ENCODE peak calls at places on chromosomes 4 and X, in seven cellular contexts. One of them, this sample, is unnamed.

GRCh38 chrX:150486011-150486410 is 82.4 kb upstream of the MTM1 start:
- DNase-seq in NCI-H1694: peak; percentile 36
- DNase-seq in choroid plexus epithelial cell: peak; percentile 74
- DNase-seq in brain microvascular endothelial cell: peak; percentile 44
- DNase-seq in left ventricle myocardium superior: peak; percentile 46
- DNase-seq in NCI-H1092 treated with DMSO at 0.1 percent for 48 hours: peak; percentile 27
- DNase-seq in natural killer cell: no peak
- DNase-seq in this sample: peak; percentile 17

GRCh38 chrX:103608305-103608963 is 671 bp downstream of the TCEAL3 start:
- DNase-seq in NCI-H1694: no peak
- DNase-seq in choroid plexus epithelial cell: no peak
- DNase-seq in brain microvascular endothelial cell: no peak
- DNase-seq in left ventricle myocardium superior: peak; percentile 37
- DNase-seq in NCI-H1092 treated with DMSO at 0.1 percent for 48 hours: peak; percentile 35
- DNase-seq in natural killer cell: peak; percentile 14
- DNase-seq in this sample: no peak

GRCh38 chr4:38180456-38180855 is 220.3 kb downstream of the PTTG2 start:
- DNase-seq in NCI-H1694: no peak
- DNase-seq in choroid plexus epithelial cell: peak; percentile 22
- DNase-seq in brain microvascular endothelial cell: no peak
- DNase-seq in left ventricle myocardium superior: no peak
- DNase-seq in NCI-H1092 treated with DMSO at 0.1 percent for 48 hours: no peak
- DNase-seq in natural killer cell: no peak
- DNase-seq in this sample: no peak

GRCh38 chr4:15506464-15506863 is 36.8 kb downstream of the CC2D2A start:
- DNase-seq in NCI-H1694: no peak
- DNase-seq in choroid plexus epithelial cell: peak; percentile 90
- DNase-seq in brain microvascular endothelial cell: peak; percentile 81
- DNase-seq in left ventricle myocardium superior: no peak
- DNase-seq in NCI-H1092 treated with DMSO at 0.1 percent for 48 hours: no peak
- DNase-seq in natural killer cell: no peak
- DNase-seq in this sample: no peak

GRCh38 chrX:149151805-149152757 is 353.0 kb downstream of the IDS start:
- DNase-seq in NCI-H1694: no peak
- DNase-seq in choroid plexus epithelial cell: peak; percentile 85
- DNase-seq in brain microvascular endothelial cell: peak; percentile 91
- DNase-seq in left ventricle myocardium superior: no peak
- DNase-seq in NCI-H1092 treated with DMSO at 0.1 percent for 48 hours: no peak
- DNase-seq in natural killer cell: no peak
- DNase-seq in this sample: peak; percentile 42

GRCh38 chr4:39452153-39452859 is 6.4 kb downstream of the RPL9 start:
- DNase-seq in NCI-H1694: no peak
- DNase-seq in choroid plexus epithelial cell: no peak
- DNase-seq in brain microvascular endothelial cell: no peak
- DNase-seq in left ventricle myocardium superior: no peak
- DNase-seq in NCI-H1092 treated with DMSO at 0.1 percent for 48 hours: no peak
- DNase-seq in natural killer cell: no peak
- DNase-seq in this sample: no peak

GRCh38 chr4:73606465-73606974 is 13.7 kb downstream of the RASSF6 start:
- DNase-seq in NCI-H1694: peak; percentile 5
- DNase-seq in choroid plexus epithelial cell: no peak
- DNase-seq in brain microvascular endothelial cell: no peak
- DNase-seq in left ventricle myocardium superior: no peak
- DNase-seq in NCI-H1092 treated with DMSO at 0.1 percent for 48 hours: peak; percentile 88
- DNase-seq in natural killer cell: no peak
- DNase-seq in this sample: no peak

GRCh38 chr4:143714290-143714625 is 13.8 kb upstream of the FREM3 start:
- DNase-seq in NCI-H1694: no peak
- DNase-seq in choroid plexus epithelial cell: no peak
- DNase-seq in brain microvascular endothelial cell: no peak
- DNase-seq in left ventricle myocardium superior: no peak
- DNase-seq in NCI-H1092 treated with DMSO at 0.1 percent for 48 hours: no peak
- DNase-seq in natural killer cell: no peak
- DNase-seq in this sample: no peak

GRCh38 chr4:103076777-103077347 is 301 bp upstream of the SLC9B2 start:
- DNase-seq in NCI-H1694: no peak
- DNase-seq in choroid plexus epithelial cell: no peak
- DNase-seq in brain microvascular endothelial cell: no peak
- DNase-seq in left ventricle myocardium superior: no peak
- DNase-seq in NCI-H1092 treated with DMSO at 0.1 percent for 48 hours: peak; percentile 82
- DNase-seq in natural killer cell: no peak
- DNase-seq in this sample: no peak

GRCh38 chr4:111641813-111642579 is 503.3 kb upstream of the FAM241A start:
- DNase-seq in NCI-H1694: peak; percentile 57
- DNase-seq in choroid plexus epithelial cell: peak; percentile 97
- DNase-seq in brain microvascular endothelial cell: peak; percentile 83
- DNase-seq in left ventricle myocardium superior: peak; percentile 20
- DNase-seq in NCI-H1092 treated with DMSO at 0.1 percent for 48 hours: peak; percentile 75
- DNase-seq in natural killer cell: no peak
- DNase-seq in this sample: peak; percentile 59

This sample was measured in trophoblast cell.